ENCODE peak calls at places on chromosomes 5 and 9, in five cellular contexts. One of them, this sample, is unnamed.

GRCh38 chr9:123322771-123323481 is 33.1 kb upstream of the CRB2 start:
- DNase-seq in H9: no peak
- DNase-seq in IMR-90: no peak
- DNase-seq in mesenchymal stem cell: no peak
- DNase-seq in neuronal stem cell: no peak
- DNase-seq in this sample: no peak

GRCh38 chr9:14417230-14417629 is 103.3 kb upstream of the NFIB start:
- DNase-seq in neuronal stem cell: no peak
- DNase-seq in IMR-90: peak; percentile 45
- DNase-seq in mesenchymal stem cell: no peak
- DNase-seq in H9: no peak
- DNase-seq in this sample: peak; percentile 13

GRCh38 chr5:175460126-175460525 is 16.1 kb upstream of the DRD1 start:
- DNase-seq in IMR-90: peak; percentile 33
- DNase-seq in mesenchymal stem cell: no peak
- DNase-seq in H9: no peak
- DNase-seq in neuronal stem cell: no peak
- DNase-seq in this sample: peak; percentile 77

GRCh38 chr9:94934816-94935328 is 208.4 kb downstream of the AOPEP start:
- DNase-seq in mesenchymal stem cell: no peak
- DNase-seq in H9: no peak
- DNase-seq in IMR-90: no peak
- DNase-seq in neuronal stem cell: no peak
- DNase-seq in this sample: no peak

GRCh38 chr5:35313296-35313695 is 83.0 kb upstream of the PRLR start:
- DNase-seq in IMR-90: peak; percentile 7
- DNase-seq in mesenchymal stem cell: peak; percentile 66
- DNase-seq in neuronal stem cell: no peak
- DNase-seq in H9: no peak
- DNase-seq in this sample: no peak

GRCh38 chr5:78527054-78527884 is 121.3 kb downstream of the LHFPL2 start:
- DNase-seq in mesenchymal stem cell: peak; percentile 99
- DNase-seq in neuronal stem cell: no peak
- DNase-seq in H9: peak; percentile 53
- DNase-seq in IMR-90: peak; percentile 94
- DNase-seq in this sample: peak; percentile 71

GRCh38 chr5:12901696-12902095 is 997.5 kb upstream of the CTNND2 start:
- DNase-seq in IMR-90: no peak
- DNase-seq in mesenchymal stem cell: no peak
- DNase-seq in neuronal stem cell: no peak
- DNase-seq in H9: no peak
- DNase-seq in this sample: peak; percentile 45

GRCh38 chr9:120894404-120895226 is 17.6 kb upstream of the PHF19 start:
- DNase-seq in IMR-90: no peak
- DNase-seq in H9: peak; percentile 58
- DNase-seq in neuronal stem cell: no peak
- DNase-seq in mesenchymal stem cell: no peak
- DNase-seq in this sample: no peak

GRCh38 chr5:133457956-133458355 is 154.4 kb downstream of the FSTL4 start:
- DNase-seq in neuronal stem cell: no peak
- DNase-seq in IMR-90: no peak
- DNase-seq in H9: no peak
- DNase-seq in mesenchymal stem cell: no peak
- DNase-seq in this sample: peak; percentile 56

GRCh38 chr9:97904725-97905124 is 17.6 kb downstream of the TRMO start:
- DNase-seq in neuronal stem cell: no peak
- DNase-seq in mesenchymal stem cell: no peak
- DNase-seq in H9: no peak
- DNase-seq in IMR-90: no peak
- DNase-seq in this sample: no peak

GRCh38 chr5:27778121-27778520 is 739.7 kb upstream of the CDH9 start:
- DNase-seq in neuronal stem cell: no peak
- DNase-seq in H9: no peak
- DNase-seq in mesenchymal stem cell: no peak
- DNase-seq in IMR-90: no peak
- DNase-seq in this sample: no peak

GRCh38 chr5:39775058-39775457 is 350.3 kb upstream of the DAB2 start:
- DNase-seq in mesenchymal stem cell: peak; percentile 48
- DNase-seq in neuronal stem cell: no peak
- DNase-seq in H9: no peak
- DNase-seq in IMR-90: peak; percentile 57
- DNase-seq in this sample: peak; percentile 7

GRCh38 chr5:14164164-14164720 is 21.1 kb downstream of the TRIO start:
- DNase-seq in neuronal stem cell: no peak
- DNase-seq in mesenchymal stem cell: no peak
- DNase-seq in IMR-90: no peak
- DNase-seq in H9: no peak
- DNase-seq in this sample: peak; percentile 42

GRCh38 chr5:180314106-180314505 is 22.2 kb upstream of the MAPK9 start:
- DNase-seq in IMR-90: no peak
- DNase-seq in H9: no peak
- DNase-seq in neuronal stem cell: no peak
- DNase-seq in mesenchymal stem cell: no peak
- DNase-seq in this sample: no peak

GRCh38 chr5:180632768-180633167 is 16.6 kb downstream of the FLT4 start:
- DNase-seq in mesenchymal stem cell: no peak
- DNase-seq in neuronal stem cell: no peak
- DNase-seq in IMR-90: no peak
- DNase-seq in H9: no peak
- DNase-seq in this sample: no peak

GRCh38 chr5:176570044-176570443 is 20.9 kb downstream of the CDHR2 start:
- DNase-seq in mesenchymal stem cell: peak; percentile 16
- DNase-seq in IMR-90: peak; percentile 48
- DNase-seq in H9: no peak
- DNase-seq in neuronal stem cell: no peak
- DNase-seq in this sample: no peak

GRCh38 chr9:78769684-78770083 is 472.8 kb downstream of the PSAT1 start:
- DNase-seq in IMR-90: no peak
- DNase-seq in H9: no peak
- DNase-seq in neuronal stem cell: no peak
- DNase-seq in mesenchymal stem cell: no peak
- DNase-seq in this sample: no peak

GRCh38 chr5:32501623-32502022 is 57.1 kb upstream of the ZFR start:
- DNase-seq in IMR-90: no peak
- DNase-seq in neuronal stem cell: no peak
- DNase-seq in mesenchymal stem cell: no peak
- DNase-seq in H9: no peak
- DNase-seq in this sample: peak; percentile 83

GRCh38 chr9:15416880-15417279 is 5.8 kb upstream of the SNAPC3 start:
- DNase-seq in IMR-90: peak; percentile 65
- DNase-seq in mesenchymal stem cell: peak; percentile 49
- DNase-seq in H9: peak; percentile 42
- DNase-seq in neuronal stem cell: no peak
- DNase-seq in this sample: peak; percentile 5

GRCh38 chr9:114560956-114561355 is 26.6 kb upstream of the ATP6V1G1 start:
- DNase-seq in neuronal stem cell: no peak
- DNase-seq in IMR-90: no peak
- DNase-seq in H9: no peak
- DNase-seq in mesenchymal stem cell: peak; percentile 3
- DNase-seq in this sample: no peak

GRCh38 chr9:117938896-117939295 is 234.7 kb downstream of the TLR4 start:
- DNase-seq in neuronal stem cell: no peak
- DNase-seq in mesenchymal stem cell: no peak
- DNase-seq in H9: no peak
- DNase-seq in IMR-90: no peak
- DNase-seq in this sample: no peak

GRCh38 chr5:65749221-65749844 is 27.3 kb downstream of the NLN start:
- DNase-seq in mesenchymal stem cell: no peak
- DNase-seq in H9: no peak
- DNase-seq in neuronal stem cell: no peak
- DNase-seq in IMR-90: no peak
- DNase-seq in this sample: no peak

GRCh38 chr5:50320131-50320749 is 120.8 kb downstream of the EMB start:
- DNase-seq in IMR-90: no peak
- DNase-seq in mesenchymal stem cell: no peak
- DNase-seq in H9: no peak
- DNase-seq in neuronal stem cell: no peak
- DNase-seq in this sample: no peak

GRCh38 chr5:108765647-108766046 is 17.9 kb downstream of the FER start:
- DNase-seq in mesenchymal stem cell: no peak
- DNase-seq in H9: no peak
- DNase-seq in neuronal stem cell: no peak
- DNase-seq in IMR-90: no peak
- DNase-seq in this sample: no peak

GRCh38 chr5:87393331-87393730 is 19.4 kb downstream of the CCNH start:
- DNase-seq in mesenchymal stem cell: peak; percentile 70
- DNase-seq in neuronal stem cell: no peak
- DNase-seq in H9: no peak
- DNase-seq in IMR-90: peak; percentile 87
- DNase-seq in this sample: peak; percentile 40

GRCh38 chr9:109336409-109336808 is 15.6 kb upstream of the EPB41L4B start:
- DNase-seq in IMR-90: no peak
- DNase-seq in H9: no peak
- DNase-seq in mesenchymal stem cell: no peak
- DNase-seq in neuronal stem cell: no peak
- DNase-seq in this sample: no peak

GRCh38 chr5:159749146-159749545 is 167.1 kb upstream of the ADRA1B start:
- DNase-seq in IMR-90: peak; percentile 57
- DNase-seq in neuronal stem cell: no peak
- DNase-seq in mesenchymal stem cell: no peak
- DNase-seq in H9: no peak
- DNase-seq in this sample: no peak

GRCh38 chr5:74642543-74642863 is 2.0 kb upstream of the ENC1 start:
- DNase-seq in neuronal stem cell: no peak
- DNase-seq in IMR-90: no peak
- DNase-seq in H9: no peak
- DNase-seq in mesenchymal stem cell: no peak
- DNase-seq in this sample: no peak
- H2AK5ac ChIP-seq in neuronal stem cell: no peak overlapping the region
- H2AK5ac ChIP-seq in IMR-90: peak overlapping the region; percentile 57
- H2AK5ac ChIP-seq in H9: no peak overlapping the region
- H2AK5ac ChIP-seq in mesenchymal stem cell: peak overlapping the region; percentile 14
- H2AK5ac ChIP-seq in this sample: no peak overlapping the region

DNA sequence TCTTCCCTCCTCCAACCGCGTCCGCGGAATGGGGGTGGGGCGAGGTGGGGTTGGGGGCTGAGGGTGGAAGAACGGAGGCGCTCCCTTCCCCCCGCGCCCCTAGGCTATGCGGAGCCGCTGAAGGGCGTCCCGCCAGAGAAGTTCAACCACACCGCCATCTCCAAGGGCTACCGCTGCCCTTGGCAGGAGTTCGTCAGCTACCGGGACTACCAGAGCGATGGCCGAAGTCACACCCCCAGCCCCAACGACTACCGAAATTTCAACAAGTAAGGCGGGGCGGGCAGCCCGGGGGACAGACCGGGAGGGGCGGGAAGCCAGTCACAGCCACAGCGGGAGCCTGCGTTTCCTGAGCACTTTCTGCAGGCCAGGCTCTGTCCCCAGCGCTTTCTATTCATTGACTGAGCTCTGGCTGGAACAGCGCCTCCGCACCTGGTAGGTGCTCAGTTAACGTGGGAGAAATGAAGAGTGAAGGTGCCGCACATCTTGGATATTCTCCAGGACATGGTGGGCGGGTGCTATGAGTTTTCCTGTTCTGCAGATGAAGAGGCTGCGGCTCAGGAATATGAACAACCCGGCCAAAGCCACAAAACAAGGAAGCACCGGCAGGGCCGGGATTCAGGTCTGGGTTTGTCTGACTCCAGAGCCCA is 11.3 kb downstream of the MYOZ3 start:
- DNase-seq in neuronal stem cell: no peak
- DNase-seq in mesenchymal stem cell: peak; percentile 50
- DNase-seq in H9: peak; percentile 89
- DNase-seq in IMR-90: no peak
- DNase-seq in this sample: peak; percentile 54
- H3K14ac ChIP-seq in neuronal stem cell: no peak overlapping the region
- H3K14ac ChIP-seq in mesenchymal stem cell: no peak overlapping the region
- H3K14ac ChIP-seq in H9: peak overlapping the region; percentile 61
- H3K14ac ChIP-seq in IMR-90: peak overlapping the region; percentile 56
- H3K14ac ChIP-seq in this sample: peak overlapping the region; percentile 91

DNA sequence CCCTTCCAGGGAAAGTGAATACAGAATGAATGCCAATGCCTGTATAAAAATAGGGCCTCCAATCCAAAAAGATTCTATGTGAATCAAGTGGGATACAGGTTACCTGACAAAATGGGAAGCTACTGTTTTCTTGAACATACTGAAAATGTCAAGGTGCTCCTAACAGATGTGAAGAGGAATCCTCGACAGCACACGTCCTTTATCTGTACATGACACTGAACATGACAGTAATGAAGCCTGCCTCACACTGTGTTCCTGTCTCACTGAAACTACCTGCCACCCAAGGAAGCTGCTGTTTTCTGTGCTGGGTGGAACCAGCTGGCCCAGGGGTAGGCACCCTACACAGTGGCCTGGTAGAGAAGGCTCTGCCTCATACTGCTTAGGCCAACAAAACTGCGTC is 165.3 kb upstream of the RAPGEF1 start:
- DNase-seq in neuronal stem cell: no peak
- DNase-seq in IMR-90: no peak
- DNase-seq in mesenchymal stem cell: no peak
- DNase-seq in H9: no peak
- DNase-seq in this sample: no peak
- H2AK5ac ChIP-seq in neuronal stem cell: no peak overlapping the region
- H2AK5ac ChIP-seq in IMR-90: no peak overlapping the region
- H2AK5ac ChIP-seq in mesenchymal stem cell: no peak overlapping the region
- H2AK5ac ChIP-seq in H9: no peak overlapping the region
- H2AK5ac ChIP-seq in this sample: no peak overlapping the region

DNA sequence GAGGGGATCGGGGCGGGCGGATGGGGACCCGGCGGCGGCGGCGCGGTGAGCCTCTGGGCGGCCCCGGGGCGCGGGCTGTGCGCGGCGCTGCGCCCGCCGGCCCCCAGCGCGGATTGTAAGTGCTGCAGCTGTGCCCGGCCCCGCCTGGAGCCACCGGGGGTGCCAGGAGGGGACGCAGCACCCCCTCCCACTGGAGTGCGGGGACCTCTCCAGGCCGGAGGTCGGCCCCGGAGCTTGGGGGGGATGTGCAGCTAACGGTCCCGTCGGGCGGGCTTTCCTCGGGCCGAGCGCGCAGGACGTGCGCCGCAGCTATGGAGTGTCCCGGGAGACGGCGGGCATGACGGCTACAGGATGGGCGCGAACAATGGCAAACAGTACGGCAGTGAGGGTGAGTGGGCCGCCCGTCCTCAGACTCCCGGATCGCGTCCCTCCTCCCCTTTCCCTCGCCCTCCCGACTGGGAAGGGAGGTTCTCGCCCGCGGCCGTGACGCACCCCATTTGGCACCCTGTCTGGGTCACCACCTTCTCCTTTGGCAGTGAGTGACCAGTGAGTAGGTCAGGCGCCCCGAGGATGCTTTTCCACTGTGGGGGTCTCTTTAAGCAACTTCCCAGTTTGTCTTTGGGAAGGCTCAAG is 462 bp downstream of the FBXL7 start:
- DNase-seq in neuronal stem cell: peak; percentile 48
- DNase-seq in H9: peak; percentile 46
- DNase-seq in IMR-90: peak; percentile 25
- DNase-seq in mesenchymal stem cell: peak; percentile 66
- DNase-seq in this sample: no peak
- H3K14ac ChIP-seq in neuronal stem cell: peak overlapping the region; percentile 98
- H3K14ac ChIP-seq in H9: no peak overlapping the region
- H3K14ac ChIP-seq in IMR-90: peak overlapping the region; percentile 53
- H3K14ac ChIP-seq in mesenchymal stem cell: no peak overlapping the region
- H3K14ac ChIP-seq in this sample: peak overlapping the region; percentile 68